ENCODE peak calls at places on chromosomes 12 and 14, in five cellular contexts. One of them, this sample, is unnamed.

GRCh38 chr14:56116128-56116900 is 1.9 kb upstream of the PELI2 start:
- DNase-seq in AG09309: no peak
- DNase-seq in left lobe of liver: no peak
- DNase-seq in GM04503: no peak
- DNase-seq in CD8-positive, alpha-beta memory T cell: no peak
- DNase-seq in this sample: no peak

GRCh38 chr12:95204141-95204866 is 13.0 kb downstream of the FGD6 start:
- DNase-seq in CD8-positive, alpha-beta memory T cell: no peak
- DNase-seq in left lobe of liver: no peak
- DNase-seq in AG09309: peak; percentile 70
- DNase-seq in GM04503: peak; percentile 54
- DNase-seq in this sample: no peak

GRCh38 chr12:54981796-54982195 is 2.8 kb downstream of the TESPA1 start:
- DNase-seq in AG09309: no peak
- DNase-seq in GM04503: no peak
- DNase-seq in CD8-positive, alpha-beta memory T cell: no peak
- DNase-seq in left lobe of liver: no peak
- DNase-seq in this sample: no peak

GRCh38 chr12:62922539-62922938 is 12.4 kb downstream of the PPM1H start:
- DNase-seq in AG09309: no peak
- DNase-seq in GM04503: no peak
- DNase-seq in left lobe of liver: no peak
- DNase-seq in CD8-positive, alpha-beta memory T cell: no peak
- DNase-seq in this sample: no peak

GRCh38 chr14:101480022-101480746 is 81.1 kb upstream of the DIO3 start:
- DNase-seq in CD8-positive, alpha-beta memory T cell: no peak
- DNase-seq in left lobe of liver: no peak
- DNase-seq in GM04503: no peak
- DNase-seq in AG09309: no peak
- DNase-seq in this sample: no peak

GRCh38 chr12:56521209-56521589 is 421 bp upstream of the RBMS2 start:
- DNase-seq in AG09309: no peak
- DNase-seq in CD8-positive, alpha-beta memory T cell: no peak
- DNase-seq in GM04503: no peak
- DNase-seq in left lobe of liver: no peak
- DNase-seq in this sample: no peak

GRCh38 chr14:68630081-68630571 is 162.7 kb downstream of the ZFP36L1 start:
- DNase-seq in CD8-positive, alpha-beta memory T cell: no peak
- DNase-seq in left lobe of liver: no peak
- DNase-seq in GM04503: no peak
- DNase-seq in AG09309: no peak
- DNase-seq in this sample: peak; percentile 8

GRCh38 chr12:96578526-96579125 is 89.2 kb downstream of the CFAP54 start:
- DNase-seq in AG09309: peak; percentile 14
- DNase-seq in CD8-positive, alpha-beta memory T cell: no peak
- DNase-seq in GM04503: no peak
- DNase-seq in left lobe of liver: no peak
- DNase-seq in this sample: no peak

GRCh38 chr12:13238204-13238603 is 41.7 kb downstream of the EMP1 start:
- DNase-seq in GM04503: no peak
- DNase-seq in AG09309: no peak
- DNase-seq in CD8-positive, alpha-beta memory T cell: no peak
- DNase-seq in left lobe of liver: no peak
- DNase-seq in this sample: no peak

GRCh38 chr14:33524244-33524643 is 426.6 kb downstream of the EGLN3 start:
- DNase-seq in left lobe of liver: no peak
- DNase-seq in AG09309: no peak
- DNase-seq in CD8-positive, alpha-beta memory T cell: no peak
- DNase-seq in GM04503: no peak
- DNase-seq in this sample: no peak

GRCh38 chr14:105139212-105139825 is 29.3 kb downstream of the JAG2 start:
- DNase-seq in left lobe of liver: peak; percentile 18
- DNase-seq in GM04503: no peak
- DNase-seq in AG09309: no peak
- DNase-seq in CD8-positive, alpha-beta memory T cell: no peak
- DNase-seq in this sample: no peak

GRCh38 chr14:24181251-24182077 is 7.2 kb downstream of the IPO4 start:
- DNase-seq in CD8-positive, alpha-beta memory T cell: no peak
- DNase-seq in left lobe of liver: no peak
- DNase-seq in GM04503: no peak
- DNase-seq in AG09309: no peak
- DNase-seq in this sample: no peak

GRCh38 chr12:45703942-45704341 is 25.6 kb upstream of the ARID2 start:
- DNase-seq in left lobe of liver: no peak
- DNase-seq in CD8-positive, alpha-beta memory T cell: no peak
- DNase-seq in GM04503: no peak
- DNase-seq in AG09309: no peak
- DNase-seq in this sample: no peak

GRCh38 chr12:22812531-22812930 is 187.6 kb downstream of the ETNK1 start:
- DNase-seq in left lobe of liver: no peak
- DNase-seq in AG09309: no peak
- DNase-seq in GM04503: no peak
- DNase-seq in CD8-positive, alpha-beta memory T cell: no peak
- DNase-seq in this sample: no peak

GRCh38 chr14:50452979-50453705 is 56.5 kb upstream of the CDKL1 start:
- DNase-seq in CD8-positive, alpha-beta memory T cell: no peak
- DNase-seq in left lobe of liver: no peak
- DNase-seq in GM04503: peak; percentile 57
- DNase-seq in AG09309: peak; percentile 37
- DNase-seq in this sample: no peak